ENCODE peak calls at places on chromosomes 4 and X, in eight cellular contexts. T, X, L, F, Y, V, P and Z are unnamed samples.

GRCh38 chr4:165005352-165005751 is 26.4 kb upstream of the TRIM60 start:
- DNase-seq in F (no peak), V (no peak), Y (no peak), P (no peak), T (no peak), X (no peak), L (no peak), Z (no peak)

GRCh38 chrX:3299626-3300025 is 46.8 kb downstream of the MXRA5 start:
- DNase-seq in Y (no peak), F (no peak), T (no peak), P (peak), V (no peak), L (no peak), X (no peak), Z (no peak)

GRCh38 chr4:122205687-122206086 is 53.6 kb downstream of the BLTP1 start:
- DNase-seq in T (peak), V (no peak), P (no peak), F (no peak), Y (no peak), L (no peak), X (no peak), Z (peak)

GRCh38 chrX:96372313-96373046 is 312.2 kb upstream of the DIAPH2 start:
- DNase-seq in F (no peak), P (peak), T (peak), Y (peak), L (no peak), X (peak), V (no peak), Z (peak)

GRCh38 chr4:52915730-52916129 is 53.6 kb downstream of the RASL11B start:
- DNase-seq in V (no peak), L (no peak), T (no peak), F (no peak), P (no peak), Y (no peak), X (no peak), Z (no peak)

GRCh38 chr4:65069177-65069576 is 601.1 kb downstream of the EPHA5 start:
- DNase-seq in Y (no peak), X (no peak), F (no peak), P (no peak), T (no peak), V (no peak), L (peak), Z (no peak)

GRCh38 chr4:76624271-76624681 is 189.2 kb downstream of the SHROOM3 start:
- DNase-seq in F (peak), L (no peak), T (no peak), X (peak), V (no peak), P (peak), Y (no peak), Z (no peak)

GRCh38 chrX:28609917-28610613 is 22.8 kb downstream of the IL1RAPL1 start:
- DNase-seq in V (peak), Y (no peak), T (no peak), L (peak), F (no peak), P (no peak), X (no peak), Z (no peak)

GRCh38 chr4:55318135-55318534 is 27.9 kb upstream of the SRD5A3 start:
- DNase-seq in V (no peak), Y (no peak), F (no peak), P (no peak), L (no peak), X (no peak), T (no peak), Z (no peak)

GRCh38 chr4:6474053-6474568 is 1.7 kb upstream of the PPP2R2C start:
- DNase-seq in F (peak), L (no peak), V (no peak), P (no peak), X (no peak), T (no peak), Y (peak), Z (peak)

GRCh38 chr4:2269206-2269531 is 7.3 kb upstream of the MXD4 start:
- DNase-seq in P (no peak), X (no peak), Y (no peak), L (peak), T (no peak), F (no peak), V (peak), Z (no peak)

GRCh38 chr4:100576570-100576969 is 58.7 kb upstream of the EMCN start:
- DNase-seq in X (no peak), F (no peak), T (no peak), L (no peak), P (no peak), Y (peak), V (no peak), Z (peak)

GRCh38 chr4:40976343-40976742 is 226.6 kb downstream of the NSUN7 start:
- DNase-seq in X (peak), F (no peak), Y (peak), V (no peak), P (no peak), T (peak), L (no peak), Z (peak)

GRCh38 chr4:113445286-113445685 is 316.3 kb downstream of the CAMK2D start:
- DNase-seq in T (no peak), F (no peak), Y (no peak), P (peak), V (peak), X (peak), L (no peak), Z (no peak)

GRCh38 chrX:153554519-153555167 is 37.2 kb downstream of the ATP2B3 start:
- DNase-seq in L (peak), V (peak), X (peak), T (peak), P (peak), F (peak), Y (peak), Z (peak)

GRCh38 chrX:22116585-22117546 is 84.7 kb downstream of the PHEX start:
- DNase-seq in P (no peak), Y (no peak), L (no peak), V (no peak), T (no peak), F (no peak), X (no peak), Z (no peak)

GRCh38 chr4:36208884-36209473 is 35.3 kb downstream of the ARAP2 start:
- DNase-seq in V (no peak), L (peak), X (no peak), Y (no peak), F (no peak), P (no peak), T (no peak), Z (no peak)

GRCh38 chrX:38985375-38985774 is 184.1 kb downstream of the MID1IP1 start:
- DNase-seq in F (no peak), X (peak), L (no peak), Y (peak), V (no peak), T (no peak), P (no peak), Z (no peak)

GRCh38 chr4:171715973-171716372 is 97.2 kb upstream of the GALNTL6 start:
- DNase-seq in F (no peak), X (no peak), L (no peak), V (no peak), T (no peak), P (no peak), Y (no peak), Z (no peak)

GRCh38 chr4:156961241-156962068 is 10.1 kb downstream of the PDGFC start:
- DNase-seq in V (no peak), P (no peak), Y (no peak), T (peak), L (no peak), X (no peak), F (no peak), Z (no peak)

GRCh38 chr4:120331486-120332281 is 265.0 kb upstream of the MAD2L1 start:
- DNase-seq in F (no peak), Y (no peak), X (no peak), T (peak), P (no peak), L (no peak), V (no peak), Z (no peak)

GRCh38 chrX:69505772-69506616 is 1.9 kb downstream of the NALF2 start:
- DNase-seq in V (no peak), F (no peak), Y (no peak), L (no peak), X (no peak), P (no peak), T (no peak), Z (no peak)

GRCh38 chr4:26410385-26411293 is 79.6 kb downstream of the CCKAR start:
- DNase-seq in L (no peak), F (no peak), X (peak), P (peak), Y (peak), T (peak), V (no peak), Z (peak)

GRCh38 chrX:115592997-115593734 is 32.2 kb downstream of the PLS3 start:
- DNase-seq in P (no peak), Y (no peak), T (no peak), V (no peak), X (peak), F (no peak), L (no peak), Z (no peak)

GRCh38 chr4:137124278-137124932 is 407.9 kb downstream of the PCDH18 start:
- DNase-seq in L (no peak), V (no peak), Y (peak), T (peak), P (peak), X (peak), F (no peak), Z (peak)

GRCh38 chr4:158428242-158428641 is 93.4 kb upstream of the RXFP1 start:
- DNase-seq in P (no peak), T (no peak), Y (no peak), L (no peak), V (no peak), F (no peak), X (peak), Z (no peak)

GRCh38 chr4:186217733-186218293 is 9.5 kb upstream of the KLKB1 start:
- DNase-seq in T (no peak), P (no peak), V (no peak), F (no peak), L (no peak), Y (no peak), X (no peak), Z (no peak)

GRCh38 chr4:103567591-103567990 is 152.2 kb downstream of the TACR3 start:
- DNase-seq in F (no peak), P (no peak), Y (no peak), X (no peak), V (no peak), L (no peak), T (no peak), Z (no peak)

GRCh38 chr4:60249784-60250183 is 950.3 kb upstream of the ADGRL3 start:
- DNase-seq in T (no peak), P (no peak), V (no peak), X (no peak), Y (no peak), L (no peak), F (no peak), Z (no peak)

GRCh38 chrX:87064522-87064921 is 453.1 kb upstream of the KLHL4 start:
- DNase-seq in P (no peak), T (no peak), Y (no peak), V (no peak), L (no peak), F (no peak), X (peak), Z (no peak)

GRCh38 chr4:47741200-47741599 is 96.7 kb downstream of the CORIN start:
- DNase-seq in V (no peak), X (peak), Y (no peak), F (no peak), L (no peak), T (no peak), P (no peak), Z (no peak)

GRCh38 chr4:138175337-138175794 is 66.8 kb downstream of the SLC7A11 start:
- DNase-seq in P (no peak), V (peak), X (peak), L (no peak), Y (no peak), T (peak), F (no peak), Z (no peak)

GRCh38 chrX:65744965-65745364 is 77.5 kb downstream of the MSN start:
- DNase-seq in T (no peak), P (no peak), X (no peak), F (no peak), L (no peak), V (no peak), Y (no peak), Z (no peak)

GRCh38 chr4:95606739-95607138 is 58.0 kb upstream of the UNC5C start:
- DNase-seq in P (no peak), V (no peak), F (no peak), L (no peak), X (no peak), Y (no peak), T (no peak), Z (no peak)

GRCh38 chrX:9352683-9353430 is 112.0 kb upstream of the TBL1X start:
- DNase-seq in Y (peak), V (peak), F (no peak), P (peak), X (peak), T (no peak), L (no peak), Z (no peak)

GRCh38 chrX:78330068-78330467 is 2.7 kb upstream of the CYSLTR1 start:
- DNase-seq in V (no peak), F (no peak), L (no peak), P (no peak), X (no peak), T (no peak), Y (no peak), Z (no peak)

GRCh38 chr4:1870578-1871443 is at the start of gene NSD2:
- DNase-seq in F (peak), T (peak), P (peak), X (peak), Y (peak), L (peak), V (peak), Z (peak)

GRCh38 chr4:55445921-55446577 is 50.3 kb downstream of the TMEM165 start:
- DNase-seq in L (no peak), T (no peak), X (peak), V (no peak), Y (no peak), P (peak), F (no peak), Z (no peak)